ENCODE peak calls at places on chromosomes 16 and 17, in nine cellular contexts. One of them, this sample, is unnamed.

GRCh38 chr17:56521439-56522141 is 71.9 kb upstream of the NOG start:
- DNase-seq in lung: no peak
- DNase-seq in WERI-Rb-1: no peak
- DNase-seq in K562: no peak
- DNase-seq in adrenal gland: no peak
- DNase-seq in AG10803: no peak
- DNase-seq in sigmoid colon: no peak
- DNase-seq in tibial artery: no peak
- DNase-seq in body of pancreas: no peak
- DNase-seq in this sample: no peak

GRCh38 chr17:63834431-63835166 is 7.1 kb upstream of the FTSJ3 start:
- DNase-seq in lung: peak; percentile 51
- DNase-seq in WERI-Rb-1: peak; percentile 84
- DNase-seq in K562: peak; percentile 54
- DNase-seq in adrenal gland: peak; percentile 51
- DNase-seq in AG10803: peak; percentile 81
- DNase-seq in sigmoid colon: peak; percentile 64
- DNase-seq in tibial artery: peak; percentile 40
- DNase-seq in body of pancreas: peak; percentile 56
- DNase-seq in this sample: peak; percentile 72

GRCh38 chr17:57368637-57369336 is 112.5 kb downstream of the MSI2 start:
- DNase-seq in lung: no peak
- DNase-seq in WERI-Rb-1: no peak
- DNase-seq in K562: no peak
- DNase-seq in adrenal gland: no peak
- DNase-seq in AG10803: no peak
- DNase-seq in sigmoid colon: no peak
- DNase-seq in tibial artery: no peak
- DNase-seq in body of pancreas: no peak
- DNase-seq in this sample: no peak

GRCh38 chr16:55052335-55053070 is 121.8 kb downstream of the IRX5 start:
- DNase-seq in lung: no peak
- DNase-seq in WERI-Rb-1: no peak
- DNase-seq in K562: no peak
- DNase-seq in adrenal gland: no peak
- DNase-seq in AG10803: no peak
- DNase-seq in sigmoid colon: peak; percentile 19
- DNase-seq in tibial artery: no peak
- DNase-seq in body of pancreas: no peak
- DNase-seq in this sample: no peak

GRCh38 chr16:72202014-72202413 is 30.1 kb upstream of the PMFBP1 start:
- DNase-seq in lung: no peak
- DNase-seq in WERI-Rb-1: no peak
- DNase-seq in K562: no peak
- DNase-seq in adrenal gland: no peak
- DNase-seq in AG10803: no peak
- DNase-seq in sigmoid colon: no peak
- DNase-seq in tibial artery: no peak
- DNase-seq in body of pancreas: no peak
- DNase-seq in this sample: no peak

GRCh38 chr17:13931752-13932477 is 137.4 kb upstream of the COX10 start:
- DNase-seq in lung: peak; percentile 84
- DNase-seq in WERI-Rb-1: no peak
- DNase-seq in K562: no peak
- DNase-seq in adrenal gland: no peak
- DNase-seq in AG10803: peak; percentile 91
- DNase-seq in sigmoid colon: peak; percentile 88
- DNase-seq in tibial artery: peak; percentile 55
- DNase-seq in body of pancreas: peak; percentile 23
- DNase-seq in this sample: no peak

GRCh38 chr17:31488264-31488981 is 96.9 kb downstream of the RAB11FIP4 start:
- DNase-seq in lung: peak; percentile 38
- DNase-seq in WERI-Rb-1: no peak
- DNase-seq in K562: peak; percentile 44
- DNase-seq in adrenal gland: no peak
- DNase-seq in AG10803: no peak
- DNase-seq in sigmoid colon: no peak
- DNase-seq in tibial artery: no peak
- DNase-seq in body of pancreas: peak; percentile 65
- DNase-seq in this sample: no peak

GRCh38 chr17:82031885-82032627 is 578 bp downstream of the RAC3 start:
- DNase-seq in lung: no peak
- DNase-seq in WERI-Rb-1: peak; percentile 83
- DNase-seq in K562: peak; percentile 86
- DNase-seq in adrenal gland: no peak
- DNase-seq in AG10803: no peak
- DNase-seq in sigmoid colon: no peak
- DNase-seq in tibial artery: no peak
- DNase-seq in body of pancreas: peak; percentile 57
- DNase-seq in this sample: no peak

GRCh38 chr17:7405413-7405881 is 1.6 kb upstream of the TMEM256 start:
- DNase-seq in lung: no peak
- DNase-seq in WERI-Rb-1: peak; percentile 26
- DNase-seq in K562: peak; percentile 62
- DNase-seq in adrenal gland: no peak
- DNase-seq in AG10803: no peak
- DNase-seq in sigmoid colon: no peak
- DNase-seq in tibial artery: no peak
- DNase-seq in body of pancreas: no peak
- DNase-seq in this sample: no peak

GRCh38 chr17:35170968-35171771 is 23.0 kb downstream of the SLC35G3 start:
- DNase-seq in lung: no peak
- DNase-seq in WERI-Rb-1: no peak
- DNase-seq in K562: no peak
- DNase-seq in adrenal gland: no peak
- DNase-seq in AG10803: peak; percentile 14
- DNase-seq in sigmoid colon: no peak
- DNase-seq in tibial artery: no peak
- DNase-seq in body of pancreas: no peak
- DNase-seq in this sample: no peak

GRCh38 chr17:68705331-68706166 is 104.4 kb upstream of the FAM20A start:
- DNase-seq in lung: no peak
- DNase-seq in WERI-Rb-1: no peak
- DNase-seq in K562: no peak
- DNase-seq in adrenal gland: no peak
- DNase-seq in AG10803: peak; percentile 98
- DNase-seq in sigmoid colon: no peak
- DNase-seq in tibial artery: no peak
- DNase-seq in body of pancreas: no peak
- DNase-seq in this sample: no peak

GRCh38 chr17:40312893-40313659 is 4.1 kb downstream of the RARA start:
- DNase-seq in lung: no peak
- DNase-seq in WERI-Rb-1: no peak
- DNase-seq in K562: no peak
- DNase-seq in adrenal gland: no peak
- DNase-seq in AG10803: no peak
- DNase-seq in sigmoid colon: peak; percentile 58
- DNase-seq in tibial artery: no peak
- DNase-seq in body of pancreas: no peak
- DNase-seq in this sample: no peak

GRCh38 chr16:28534542-28535373 is 4.0 kb downstream of the NUPR1 start:
- DNase-seq in lung: peak; percentile 77
- DNase-seq in WERI-Rb-1: no peak
- DNase-seq in K562: no peak
- DNase-seq in adrenal gland: no peak
- DNase-seq in AG10803: peak; percentile 89
- DNase-seq in sigmoid colon: peak; percentile 89
- DNase-seq in tibial artery: peak; percentile 90
- DNase-seq in body of pancreas: peak; percentile 64
- DNase-seq in this sample: no peak

GRCh38 chr16:86042996-86043725 is 144.2 kb downstream of the IRF8 start:
- DNase-seq in lung: no peak
- DNase-seq in WERI-Rb-1: no peak
- DNase-seq in K562: no peak
- DNase-seq in adrenal gland: no peak
- DNase-seq in AG10803: no peak
- DNase-seq in sigmoid colon: no peak
- DNase-seq in tibial artery: peak; percentile 16
- DNase-seq in body of pancreas: peak; percentile 5
- DNase-seq in this sample: no peak

GRCh38 chr17:82859431-82860403 is 19.9 kb upstream of the ZNF750 start:
- DNase-seq in lung: no peak
- DNase-seq in WERI-Rb-1: peak; percentile 76
- DNase-seq in K562: peak; percentile 51
- DNase-seq in adrenal gland: peak; percentile 67
- DNase-seq in AG10803: peak; percentile 39
- DNase-seq in sigmoid colon: no peak
- DNase-seq in tibial artery: no peak
- DNase-seq in body of pancreas: no peak
- DNase-seq in this sample: no peak

GRCh38 chr16:5193877-5194276 is 96.3 kb upstream of the EEF2KMT start:
- DNase-seq in lung: no peak
- DNase-seq in WERI-Rb-1: no peak
- DNase-seq in K562: no peak
- DNase-seq in adrenal gland: no peak
- DNase-seq in AG10803: no peak
- DNase-seq in sigmoid colon: no peak
- DNase-seq in tibial artery: no peak
- DNase-seq in body of pancreas: no peak
- DNase-seq in this sample: no peak

GRCh38 chr17:20267459-20267842 is 199.9 kb downstream of the LGALS9B start:
- DNase-seq in lung: no peak
- DNase-seq in WERI-Rb-1: no peak
- DNase-seq in K562: no peak
- DNase-seq in adrenal gland: no peak
- DNase-seq in AG10803: no peak
- DNase-seq in sigmoid colon: no peak
- DNase-seq in tibial artery: no peak
- DNase-seq in body of pancreas: no peak
- DNase-seq in this sample: no peak

GRCh38 chr17:81039096-81039495 is 4.1 kb downstream of the BAIAP2 start:
- DNase-seq in lung: no peak
- DNase-seq in WERI-Rb-1: no peak
- DNase-seq in K562: peak; percentile 19
- DNase-seq in adrenal gland: no peak
- DNase-seq in AG10803: no peak
- DNase-seq in sigmoid colon: no peak
- DNase-seq in tibial artery: no peak
- DNase-seq in body of pancreas: no peak
- DNase-seq in this sample: no peak

GRCh38 chr16:21145738-21146137 is 4.9 kb downstream of the DNAH3 start:
- DNase-seq in lung: no peak
- DNase-seq in WERI-Rb-1: no peak
- DNase-seq in K562: no peak
- DNase-seq in adrenal gland: no peak
- DNase-seq in AG10803: no peak
- DNase-seq in sigmoid colon: no peak
- DNase-seq in tibial artery: no peak
- DNase-seq in body of pancreas: no peak
- DNase-seq in this sample: no peak

GRCh38 chr16:65731840-65732239 is 610.0 kb upstream of the CDH11 start:
- DNase-seq in lung: no peak
- DNase-seq in WERI-Rb-1: no peak
- DNase-seq in K562: no peak
- DNase-seq in adrenal gland: no peak
- DNase-seq in AG10803: peak; percentile 11
- DNase-seq in sigmoid colon: no peak
- DNase-seq in tibial artery: no peak
- DNase-seq in body of pancreas: no peak
- DNase-seq in this sample: no peak

GRCh38 chr16:86298166-86299131 is 211.9 kb upstream of the FOXF1 start:
- DNase-seq in lung: no peak
- DNase-seq in WERI-Rb-1: peak; percentile 19
- DNase-seq in K562: no peak
- DNase-seq in adrenal gland: no peak
- DNase-seq in AG10803: peak; percentile 55
- DNase-seq in sigmoid colon: peak; percentile 87
- DNase-seq in tibial artery: no peak
- DNase-seq in body of pancreas: peak; percentile 32
- DNase-seq in this sample: no peak

DNA sequence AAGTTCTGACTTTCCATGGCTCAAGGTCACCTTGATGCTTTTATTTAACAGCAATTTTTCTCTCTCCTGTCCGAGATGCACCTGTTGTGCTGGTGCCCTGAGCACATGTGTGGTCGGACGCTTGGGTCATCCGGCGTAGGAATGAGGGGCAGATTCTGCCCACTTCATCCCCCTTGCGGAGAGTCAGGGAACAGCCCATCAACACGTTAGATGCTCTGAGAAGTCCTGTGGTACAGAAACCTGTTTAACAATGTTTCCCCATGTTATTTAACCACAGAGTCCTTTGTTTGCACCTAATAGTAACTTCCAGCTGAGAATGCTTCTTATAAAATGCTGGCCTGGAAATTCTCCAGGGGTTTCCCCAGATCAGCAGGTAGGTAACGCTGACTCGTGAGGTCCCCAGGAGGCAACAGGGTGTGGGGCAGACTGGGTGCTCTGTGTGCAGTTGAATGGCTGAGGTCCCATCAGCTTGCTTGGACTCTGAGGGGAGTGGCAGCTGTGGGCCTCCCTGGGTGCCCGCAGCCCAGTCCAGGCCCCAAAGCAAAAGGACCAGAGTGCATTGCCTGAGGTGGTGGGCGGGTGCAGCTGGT is 17.8 kb downstream of the DOC2B start:
- DNase-seq in lung: no peak
- DNase-seq in WERI-Rb-1: no peak
- DNase-seq in K562: peak; percentile 45
- DNase-seq in adrenal gland: no peak
- DNase-seq in AG10803: no peak
- DNase-seq in sigmoid colon: no peak
- DNase-seq in tibial artery: no peak
- DNase-seq in body of pancreas: no peak
- DNase-seq in this sample: no peak
- TF ChIP-seq CTCF in lung: no peak
- TF ChIP-seq CTCF in WERI-Rb-1: no peak
- TF ChIP-seq CTCF in K562: peak; percentile 54
- TF ChIP-seq CTCF in adrenal gland: no peak
- TF ChIP-seq CTCF in AG10803: peak; percentile 41
- TF ChIP-seq CTCF in sigmoid colon: no peak
- TF ChIP-seq CTCF in tibial artery: no peak
- TF ChIP-seq CTCF in body of pancreas: no peak
- TF ChIP-seq CTCF in this sample: peak; percentile 25

GRCh38 chr17:28227278-28228108 is 91.5 kb upstream of the TMEM97 start:
- DNase-seq in lung: peak; percentile 86
- DNase-seq in WERI-Rb-1: no peak
- DNase-seq in K562: peak; percentile 25
- DNase-seq in adrenal gland: peak; percentile 90
- DNase-seq in AG10803: no peak
- DNase-seq in sigmoid colon: no peak
- DNase-seq in tibial artery: no peak
- DNase-seq in body of pancreas: peak; percentile 98
- DNase-seq in this sample: peak; percentile 79
- TF ChIP-seq CTCF in lung: no peak
- TF ChIP-seq CTCF in WERI-Rb-1: no peak
- TF ChIP-seq CTCF in K562: no peak
- TF ChIP-seq CTCF in adrenal gland: peak; percentile 6
- TF ChIP-seq CTCF in AG10803: no peak
- TF ChIP-seq CTCF in sigmoid colon: no peak
- TF ChIP-seq CTCF in tibial artery: no peak
- TF ChIP-seq CTCF in body of pancreas: no peak
- TF ChIP-seq CTCF in this sample: no peak

GRCh38 chr17:75753514-75754377 is 11.2 kb downstream of the GALK1 start:
- DNase-seq in lung: peak; percentile 47
- DNase-seq in WERI-Rb-1: peak; percentile 92
- DNase-seq in K562: peak; percentile 92
- DNase-seq in adrenal gland: peak; percentile 69
- DNase-seq in AG10803: peak; percentile 60
- DNase-seq in sigmoid colon: peak; percentile 89
- DNase-seq in tibial artery: no peak
- DNase-seq in body of pancreas: peak; percentile 72
- DNase-seq in this sample: peak; percentile 73
- TF ChIP-seq CTCF in lung: peak; percentile 80
- TF ChIP-seq CTCF in WERI-Rb-1: peak; percentile 88
- TF ChIP-seq CTCF in K562: peak; percentile 72
- TF ChIP-seq CTCF in adrenal gland: peak; percentile 60
- TF ChIP-seq CTCF in AG10803: peak; percentile 33
- TF ChIP-seq CTCF in sigmoid colon: no peak
- TF ChIP-seq CTCF in tibial artery: peak; percentile 53
- TF ChIP-seq CTCF in body of pancreas: peak; percentile 51
- TF ChIP-seq CTCF in this sample: peak; percentile 61

GRCh38 chr17:79925242-79925957 is 86.2 kb upstream of the CBX4 start:
- DNase-seq in lung: peak; percentile 79
- DNase-seq in WERI-Rb-1: no peak
- DNase-seq in K562: no peak
- DNase-seq in adrenal gland: peak; percentile 60
- DNase-seq in AG10803: peak; percentile 31
- DNase-seq in sigmoid colon: no peak
- DNase-seq in tibial artery: no peak
- DNase-seq in body of pancreas: peak; percentile 92
- DNase-seq in this sample: no peak
- TF ChIP-seq CTCF in lung: no peak
- TF ChIP-seq CTCF in WERI-Rb-1: no peak
- TF ChIP-seq CTCF in K562: no peak
- TF ChIP-seq CTCF in adrenal gland: peak; percentile 14
- TF ChIP-seq CTCF in AG10803: peak; percentile 1
- TF ChIP-seq CTCF in sigmoid colon: no peak
- TF ChIP-seq CTCF in tibial artery: no peak
- TF ChIP-seq CTCF in body of pancreas: no peak
- TF ChIP-seq CTCF in this sample: no peak

This sample was measured in endothelial cell.